ENCODE peak calls at places on chromosome 18, in five cellular contexts. E, X, F, R and Q are unnamed samples.

GRCh38 chr18:79440728-79441127 is 45.0 kb downstream of the NFATC1 start:
- DNase-seq in E (no peak), X (no peak), F (no peak), R (no peak), Q (peak; percentile 64)

GRCh38 chr18:77635441-77635840 is 385.8 kb downstream of the GALR1 start:
- DNase-seq in E (no peak), X (no peak), F (no peak), R (no peak), Q (no peak)

GRCh38 chr18:24413148-24413547 is 13.3 kb upstream of the IMPACT start:
- DNase-seq in E (no peak), X (no peak), F (no peak), R (no peak), Q (no peak)

GRCh38 chr18:37565138-37565984 is at the start of gene CELF4:
- DNase-seq in E (no peak), X (peak; percentile 20), F (no peak), R (no peak), Q (no peak)

GRCh38 chr18:23042133-23042532 is 93.2 kb upstream of the CABLES1 start:
- DNase-seq in E (no peak), X (no peak), F (no peak), R (no peak), Q (no peak)

GRCh38 chr18:24817150-24818068 is 357.0 kb downstream of the HRH4 start:
- DNase-seq in E (no peak), X (no peak), F (no peak), R (no peak), Q (no peak)

GRCh38 chr18:9025104-9025838 is 77.2 kb upstream of the NDUFV2 start:
- DNase-seq in E (no peak), X (no peak), F (no peak), R (no peak), Q (no peak)

GRCh38 chr18:58438984-58439311 is 189.9 kb downstream of the ALPK2 start:
- DNase-seq in E (peak; percentile 9), X (no peak), F (no peak), R (no peak), Q (no peak)

GRCh38 chr18:70442933-70443332 is 154.1 kb downstream of the SOCS6 start:
- DNase-seq in E (no peak), X (no peak), F (no peak), R (no peak), Q (no peak)

GRCh38 chr18:50313873-50314460 is 26.5 kb upstream of the CXXC1 start:
- DNase-seq in E (no peak), X (no peak), F (no peak), R (no peak), Q (no peak)

GRCh38 chr18:26185267-26185666 is 41.0 kb upstream of the TAF4B start:
- DNase-seq in E (no peak), X (no peak), F (no peak), R (no peak), Q (no peak)

GRCh38 chr18:24402209-24402785 is 4.7 kb upstream of the OSBPL1A start:
- DNase-seq in E (no peak), X (no peak), F (no peak), R (no peak), Q (no peak)

GRCh38 chr18:54387631-54388030 is 29.9 kb downstream of the C18orf54 start:
- DNase-seq in E (no peak), X (no peak), F (no peak), R (no peak), Q (no peak)

GRCh38 chr18:75261430-75262223 is 51.0 kb downstream of the TSHZ1 start:
- DNase-seq in E (no peak), X (no peak), F (no peak), R (no peak), Q (no peak)

GRCh38 chr18:13312515-13312914 is 94.0 kb downstream of the LDLRAD4 start:
- DNase-seq in E (no peak), X (no peak), F (no peak), R (no peak), Q (no peak)

GRCh38 chr18:40531061-40531460 is 1424.0 kb upstream of the PIK3C3 start:
- DNase-seq in E (no peak), X (no peak), F (no peak), R (no peak), Q (no peak)

GRCh38 chr18:76647322-76647721 is 152.3 kb upstream of the ZNF516 start:
- DNase-seq in E (no peak), X (no peak), F (no peak), R (no peak), Q (no peak)

GRCh38 chr18:49728542-49728941 is 84.8 kb downstream of the ACAA2 start:
- DNase-seq in E (no peak), X (peak; percentile 63), F (no peak), R (no peak), Q (peak; percentile 34)

GRCh38 chr18:79950440-79951341 is 762 bp downstream of the SLC66A2 start:
- DNase-seq in E (peak; percentile 36), X (peak; percentile 51), F (no peak), R (peak; percentile 71), Q (peak; percentile 50)

GRCh38 chr18:51614967-51615571 is 417.6 kb upstream of the MEX3C start:
- DNase-seq in E (no peak), X (no peak), F (no peak), R (no peak), Q (no peak)

GRCh38 chr18:6406910-6407470 is 7.7 kb downstream of the L3MBTL4 start:
- DNase-seq in E (no peak), X (no peak), F (no peak), R (no peak), Q (no peak)

GRCh38 chr18:76619342-76620315 is 124.6 kb upstream of the ZNF516 start:
- DNase-seq in E (no peak), X (peak; percentile 62), F (peak; percentile 59), R (peak; percentile 85), Q (peak; percentile 81)

GRCh38 chr18:692841-693240 is 19.6 kb downstream of the ENOSF1 start:
- DNase-seq in E (no peak), X (no peak), F (no peak), R (no peak), Q (no peak)

GRCh38 chr18:50099725-50100414 is 95.1 kb downstream of the MYO5B start:
- DNase-seq in E (no peak), X (no peak), F (no peak), R (no peak), Q (no peak)

GRCh38 chr18:50194623-50195532 is at the start of gene MYO5B:
- DNase-seq in E (peak; percentile 37), X (peak; percentile 90), F (no peak), R (peak; percentile 48), Q (peak; percentile 91)

GRCh38 chr18:49898421-49898820 is 85.1 kb upstream of the ACAA2 start:
- DNase-seq in E (peak; percentile 57), X (peak; percentile 49), F (peak; percentile 19), R (peak; percentile 59), Q (peak; percentile 48)

GRCh38 chr18:69982417-69982816 is 34.7 kb upstream of the CD226 start:
- DNase-seq in E (no peak), X (no peak), F (no peak), R (no peak), Q (no peak)

GRCh38 chr18:55780591-55781071 is 192.6 kb upstream of the TCF4 start:
- DNase-seq in E (no peak), X (no peak), F (no peak), R (no peak), Q (no peak)

DNA sequence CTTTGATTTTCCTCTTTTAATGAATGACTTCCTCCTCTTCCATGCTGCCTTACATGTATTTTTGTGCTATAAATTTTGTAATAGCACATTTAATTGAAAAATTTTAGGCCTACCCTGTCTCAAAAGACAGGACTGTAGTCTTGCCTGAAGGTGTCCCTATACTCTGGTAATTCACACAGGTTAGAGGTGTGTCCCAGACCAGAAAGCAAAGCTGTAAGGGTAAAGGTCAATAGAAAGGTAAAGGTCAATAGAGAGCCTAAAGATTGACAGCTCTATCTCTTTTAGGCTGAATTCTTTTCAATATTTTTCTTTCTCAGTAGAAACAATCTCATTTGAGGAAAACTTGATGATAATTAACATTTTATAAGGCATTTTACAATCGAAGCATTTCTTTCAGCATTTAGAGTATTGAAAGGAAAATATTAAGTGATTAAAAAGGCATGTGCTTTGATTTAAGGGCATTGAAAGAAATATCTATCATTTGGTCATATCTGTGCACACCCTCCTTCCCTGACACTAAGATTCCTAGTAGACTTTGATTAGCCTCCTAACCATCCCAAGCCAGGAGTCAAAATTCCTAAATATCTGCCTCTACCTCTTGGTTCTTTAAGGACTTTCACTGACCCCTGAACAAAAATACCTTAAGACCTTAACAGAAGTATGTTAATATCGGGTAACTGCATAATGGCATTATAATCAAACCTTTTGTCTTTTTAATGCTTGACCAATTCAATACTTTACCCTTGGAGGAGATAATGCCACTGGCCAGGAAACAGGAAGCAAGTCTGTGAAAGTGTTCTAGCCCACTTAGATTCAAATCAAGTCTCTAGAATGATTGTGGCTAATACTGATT is 161.8 kb upstream of the DTNA start:
- DNase-seq in E (no peak), X (no peak), F (no peak), R (no peak), Q (no peak)
- H3K4me3 ChIP-seq in E (no peak overlapping the region), X (no peak overlapping the region), F (no peak overlapping the region), R (no peak overlapping the region), Q (no peak overlapping the region)

GRCh38 chr18:2983296-2983695 is 29.6 kb downstream of the LPIN2 start:
- DNase-seq in E (no peak), X (no peak), F (no peak), R (no peak), Q (no peak)
- H3K4me1 ChIP-seq in E (peaks cover 63% of the 10 kb centered on the region), X (peaks cover 80% of the 10 kb centered on the region), F (peaks cover 49% of the 10 kb centered on the region), R (peaks cover 17% of the 10 kb centered on the region), Q (peaks cover 77% of the 10 kb centered on the region)

DNA sequence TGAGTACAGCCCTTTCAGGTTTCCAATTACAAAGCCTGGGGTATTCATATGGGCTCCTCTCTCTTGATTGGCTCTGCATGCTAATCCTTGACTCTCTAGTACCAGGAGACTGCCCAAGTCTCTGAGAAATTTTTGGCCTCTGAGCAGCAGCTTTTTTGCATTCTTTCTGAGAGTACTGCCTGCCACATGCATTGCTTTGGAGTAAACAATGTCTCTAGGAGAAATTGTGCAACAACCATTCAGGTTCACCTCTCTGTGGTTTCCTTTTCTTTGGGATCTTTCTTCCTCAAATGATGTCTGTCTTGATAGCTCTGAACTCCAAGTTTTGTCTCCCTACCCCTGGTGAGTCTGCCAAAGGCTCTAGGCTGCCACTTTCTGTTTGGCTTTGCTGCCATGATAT is 115.8 kb upstream of the SETBP1 start:
- DNase-seq in E (no peak), X (no peak), F (no peak), R (no peak), Q (no peak)
- H3K4me3 ChIP-seq in E (no peak overlapping the region), X (no peak overlapping the region), F (no peak overlapping the region), R (no peak overlapping the region), Q (no peak overlapping the region)

DNA sequence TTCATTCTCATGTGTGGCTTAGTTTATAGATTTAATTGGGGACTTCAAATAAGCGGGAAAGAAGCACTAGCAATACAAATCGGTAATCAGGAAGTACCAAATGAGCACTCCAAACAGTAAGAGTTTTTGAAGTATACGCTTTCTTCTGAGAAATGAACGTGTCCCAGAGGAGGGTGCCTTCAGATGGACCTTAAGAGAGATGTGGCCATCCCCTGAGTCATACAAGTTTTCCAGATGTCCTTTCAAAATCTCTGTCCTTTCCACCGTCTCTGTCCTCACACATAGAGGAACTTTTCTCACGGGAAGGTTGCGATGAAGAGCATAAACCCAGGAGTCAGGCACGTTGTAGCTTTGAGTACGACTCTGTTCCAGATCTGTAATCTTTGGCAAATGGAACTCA is 1.7 kb upstream of the SMAD2 start:
- DNase-seq in E (no peak), X (no peak), F (no peak), R (no peak), Q (no peak)
- H3K4me1 ChIP-seq in E (peaks cover 37% of the 10 kb centered on the region), X (peaks cover 35% of the 10 kb centered on the region), F (peaks cover 8% of the 10 kb centered on the region), R (peaks cover 2% of the 10 kb centered on the region), Q (peaks cover 40% of the 10 kb centered on the region)